ENCODE peak calls at places on chromosomes 11 and 22, in eight cellular contexts. L is effector memory CD4-positive, alpha-beta T cell; O is mucosa of descending colon; G is thoracic aorta; T is A549; Z is left lung; D is epithelial cell of proximal tubule; R is AG04450. E is an unnamed sample.

GRCh38 chr11:72741429-72741833 is 10.8 kb downstream of the ARAP1 start:
- DNase-seq in L (no peak), O (no peak), G (no peak), T (no peak), Z (peak), D (no peak), R (no peak), E (no peak)

GRCh38 chr22:26428515-26429457 is at the start of gene ASPHD2:
- DNase-seq in L (peak), O (peak), G (no peak), T (peak), Z (peak), D (peak), R (peak), E (no peak)

GRCh38 chr11:65433657-65434056 is 11.1 kb downstream of the NEAT1 start:
- DNase-seq in L (no peak), O (no peak), G (no peak), T (no peak), Z (no peak), D (no peak), R (no peak), E (no peak)

GRCh38 chr11:14451825-14452224 is 47.8 kb downstream of the COPB1 start:
- DNase-seq in L (no peak), O (no peak), G (no peak), T (no peak), Z (no peak), D (no peak), R (no peak), E (no peak)

GRCh38 chr11:128424867-128425285 is 162.5 kb downstream of the ETS1 start:
- DNase-seq in L (no peak), O (peak), G (no peak), T (no peak), Z (peak), D (no peak), R (no peak), E (no peak)

GRCh38 chr11:58286249-58286648 is 18.2 kb upstream of the OR10W1 start:
- DNase-seq in L (no peak), O (peak), G (no peak), T (peak), Z (no peak), D (peak), R (peak), E (no peak)

GRCh38 chr11:2563216-2564007 is 118.6 kb downstream of the KCNQ1 start:
- DNase-seq in L (no peak), O (no peak), G (no peak), T (no peak), Z (peak), D (no peak), R (no peak), E (peak)

GRCh38 chr11:2767751-2768150 is 68.0 kb upstream of the KCNQ1OT1 start:
- DNase-seq in L (no peak), O (no peak), G (no peak), T (no peak), Z (no peak), D (no peak), R (no peak), E (no peak)

GRCh38 chr11:133902506-133902905 is 54.3 kb downstream of the IGSF9B start:
- DNase-seq in L (no peak), O (no peak), G (no peak), T (no peak), Z (no peak), D (no peak), R (no peak), E (no peak)

GRCh38 chr11:93940395-93940794 is 80.8 kb upstream of the HEPHL1 start:
- DNase-seq in L (no peak), O (no peak), G (no peak), T (no peak), Z (no peak), D (no peak), R (no peak), E (no peak)

GRCh38 chr11:41437006-41437405 is 22.4 kb downstream of the LRRC4C start:
- DNase-seq in L (no peak), O (no peak), G (no peak), T (no peak), Z (no peak), D (no peak), R (no peak), E (no peak)

GRCh38 chr11:133968300-133968699 is 11.5 kb upstream of the IGSF9B start:
- DNase-seq in L (no peak), O (no peak), G (no peak), T (no peak), Z (peak), D (no peak), R (no peak), E (no peak)

GRCh38 chr11:35629914-35630313 is 11.7 kb downstream of the FJX1 start:
- DNase-seq in L (no peak), O (no peak), G (no peak), T (peak), Z (no peak), D (peak), R (peak), E (peak)
- H3K4me3 ChIP-seq in L (no peak), O (no peak), G (no peak), T (no peak), Z (no peak), D (no peak), R (no peak), E (no peak)

DNA sequence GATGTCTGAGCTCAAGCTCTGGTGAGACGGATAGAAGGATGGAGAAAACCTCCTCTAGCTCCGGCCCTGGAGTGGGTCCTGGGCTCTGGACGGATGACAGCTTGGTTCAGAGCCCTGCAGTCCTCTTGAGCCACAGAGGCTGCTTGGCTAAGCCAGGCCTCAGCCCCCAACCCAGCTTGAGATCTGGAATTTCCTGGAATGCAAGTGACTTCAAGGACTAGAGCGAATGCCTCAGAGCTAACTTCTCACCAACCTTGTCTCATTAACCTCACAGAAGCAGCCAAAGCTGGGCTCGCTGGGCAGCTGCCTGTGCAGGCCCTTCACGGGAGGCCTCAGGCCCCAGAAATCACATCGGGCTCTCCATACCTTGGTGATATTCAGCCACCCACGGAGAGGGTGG is 73.4 kb upstream of the TTLL12 start:
- DNase-seq in L (no peak), O (no peak), G (no peak), T (no peak), Z (no peak), D (no peak), R (no peak), E (no peak)
- H3K4me3 ChIP-seq in L (no peak), O (no peak), G (no peak), T (no peak), Z (no peak), D (no peak), R (no peak), E (no peak)

DNA sequence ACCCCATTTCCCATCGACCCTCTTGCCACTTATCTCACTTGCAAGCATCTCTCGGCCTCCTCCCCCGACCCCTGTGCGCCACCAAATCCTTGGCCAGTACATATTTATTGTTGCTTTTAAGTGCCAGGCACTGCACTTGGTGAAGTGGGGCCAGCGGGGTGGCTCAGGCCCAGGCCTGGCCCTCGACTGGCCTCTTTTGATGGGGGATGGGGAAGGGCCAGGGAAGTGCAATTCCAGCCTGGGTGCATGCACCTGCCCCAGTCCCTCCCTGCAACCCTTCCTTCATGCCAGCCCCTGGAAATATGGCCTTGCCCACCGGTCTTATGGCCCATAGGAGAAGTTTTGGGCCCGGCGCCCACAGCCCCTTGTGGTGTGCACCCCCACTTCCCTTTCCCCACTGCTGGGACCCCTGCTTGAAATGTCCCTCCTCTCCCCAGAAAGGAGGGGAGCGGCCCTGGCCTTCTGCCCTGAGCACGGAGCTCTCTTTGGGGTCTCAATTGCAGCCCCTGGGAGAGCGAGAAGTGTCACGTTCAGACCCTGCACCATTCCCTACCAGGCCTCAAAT is 791 bp downstream of the SUSD2 start:
- DNase-seq in L (no peak), O (no peak), G (no peak), T (no peak), Z (peak), D (no peak), R (no peak), E (no peak)
- H3K4me3 ChIP-seq in L (no peak), O (no peak), G (peak), T (peak), Z (peak), D (no peak), R (no peak), E (no peak)

GRCh38 chr11:116835042-116835772 is 2.2 kb downstream of the APOA1 start:
- DNase-seq in L (no peak), O (no peak), G (no peak), T (no peak), Z (peak), D (no peak), R (no peak), E (no peak)
- H3K4me3 ChIP-seq in L (peak), O (no peak), G (peak), T (peak), Z (peak), D (peak), R (peak), E (peak)

GRCh38 chr11:19323502-19323901 is 82.8 kb upstream of the E2F8 start:
- DNase-seq in L (no peak), O (no peak), G (no peak), T (no peak), Z (no peak), D (no peak), R (no peak), E (no peak)
- H3K4me3 ChIP-seq in L (no peak), O (no peak), G (no peak), T (no peak), Z (no peak), D (no peak), R (no peak), E (no peak)

E was measured in RWPE2.